ENCODE peak calls at places on chromosomes 6 and 20, in eight cellular contexts. B, U, C, N, O, F, W and P are unnamed samples.
A peak's percentile ranks its signal among the peaks of the same experiment; 100 is the strongest.

GRCh38 chr6:15674690-15675386 is 12.0 kb upstream of the DTNBP1 start:
- DNase-seq in N (no peak), B (no peak), U (no peak), O (no peak), W (no peak), F (no peak), C (no peak), P (no peak)

GRCh38 chr6:110561016-110561396 is 84.6 kb upstream of the SLC22A16 start:
- DNase-seq in B (no peak), C (no peak), W (no peak), F (no peak), O (no peak), N (no peak), U (no peak), P (no peak)

GRCh38 chr20:37377346-37378081 is 31.6 kb downstream of the SRC start:
- DNase-seq in O (peak; percentile 18), F (no peak), U (no peak), W (no peak), N (no peak), C (no peak), B (no peak), P (no peak)

GRCh38 chr6:5827061-5828037 is 179.4 kb downstream of the NRN1 start:
- DNase-seq in B (no peak), F (no peak), W (no peak), C (no peak), U (no peak), O (no peak), N (no peak), P (no peak)

GRCh38 chr20:31698803-31699718 is 23.6 kb downstream of the BCL2L1 start:
- DNase-seq in W (peak; percentile 83), F (no peak), U (peak; percentile 87), N (no peak), O (no peak), C (peak; percentile 98), B (peak; percentile 38), P (peak; percentile 29)

GRCh38 chr20:8155848-8156602 is 24.0 kb downstream of the PLCB1 start:
- DNase-seq in W (no peak), F (no peak), N (no peak), O (no peak), U (peak; percentile 53), C (peak; percentile 20), B (no peak), P (no peak)

GRCh38 chr6:105993769-105994521 is 92.2 kb upstream of the PRDM1 start:
- DNase-seq in B (peak; percentile 54), O (peak; percentile 34), U (peak; percentile 40), C (peak; percentile 54), N (peak; percentile 58), F (no peak), W (peak; percentile 34), P (no peak)

GRCh38 chr6:113560908-113561307 is 296.2 kb upstream of the MARCKS start:
- DNase-seq in O (no peak), B (no peak), N (no peak), U (no peak), C (peak; percentile 74), F (no peak), W (no peak), P (no peak)

GRCh38 chr6:133047065-133047665 is 194.0 kb upstream of the EYA4 start:
- DNase-seq in O (no peak), N (no peak), F (no peak), C (no peak), W (no peak), U (no peak), B (no peak), P (no peak)

GRCh38 chr20:13397300-13397724 is 176.2 kb downstream of the ISM1 start:
- DNase-seq in U (no peak), W (no peak), O (no peak), N (no peak), C (no peak), B (no peak), F (no peak), P (no peak)

GRCh38 chr6:48141975-48142374 is 31.0 kb upstream of the PTCHD4 start:
- DNase-seq in U (no peak), B (no peak), W (no peak), O (no peak), F (no peak), C (peak; percentile 11), N (no peak), P (no peak)

GRCh38 chr6:46677314-46677654 is 10.4 kb upstream of the TDRD6 start:
- DNase-seq in U (no peak), B (no peak), C (no peak), F (no peak), O (no peak), N (no peak), W (no peak), P (peak; percentile 67)

GRCh38 chr6:3442444-3443220 is 14.2 kb downstream of the SLC22A23 start:
- DNase-seq in U (no peak), B (no peak), F (no peak), C (no peak), O (no peak), N (no peak), W (no peak), P (no peak)

GRCh38 chr6:135922170-135922569 is 70.7 kb downstream of the PDE7B start:
- DNase-seq in U (no peak), F (no peak), O (no peak), B (no peak), C (peak; percentile 100), W (no peak), N (no peak), P (no peak)

GRCh38 chr6:46327769-46328168 is 157.0 kb upstream of the ENPP5 start:
- DNase-seq in W (no peak), O (no peak), F (no peak), N (no peak), B (no peak), U (no peak), C (no peak), P (no peak)

GRCh38 chr6:82970853-82971252 is 94.8 kb downstream of the UBE3D start:
- DNase-seq in W (no peak), F (no peak), O (no peak), C (no peak), B (no peak), U (no peak), N (no peak), P (no peak)

GRCh38 chr6:113433506-113433991 is 423.6 kb upstream of the MARCKS start:
- DNase-seq in W (no peak), N (no peak), B (no peak), F (no peak), C (peak; percentile 82), U (peak; percentile 70), O (no peak), P (no peak)

GRCh38 chr6:163780993-163781392 is 366.5 kb downstream of the QKI start:
- DNase-seq in F (no peak), C (no peak), W (no peak), N (no peak), U (no peak), O (no peak), B (no peak), P (no peak)

GRCh38 chr6:140078552-140079126 is 704.2 kb upstream of the CITED2 start:
- DNase-seq in N (no peak), W (no peak), O (no peak), U (no peak), F (no peak), B (no peak), C (peak; percentile 96), P (no peak)

GRCh38 chr6:40845588-40845987 is 193.4 kb downstream of the UNC5CL start:
- DNase-seq in B (peak; percentile 51), C (no peak), U (peak; percentile 26), N (peak; percentile 23), F (no peak), O (peak; percentile 17), W (peak; percentile 57), P (peak; percentile 68)

GRCh38 chr6:168043848-168044415 is 35.1 kb downstream of the FRMD1 start:
- DNase-seq in U (no peak), B (no peak), C (no peak), W (no peak), N (no peak), F (no peak), O (no peak), P (no peak)

GRCh38 chr6:87623248-87623647 is 33.3 kb downstream of the ORC3 start:
- DNase-seq in U (no peak), N (no peak), B (no peak), F (no peak), W (no peak), C (peak; percentile 4), O (no peak), P (no peak)